ENCODE peak calls at places on chromosome 2, in eight cellular contexts. S is caudate nucleus; V is midbrain; Z is activated naive CD8-positive, alpha-beta T cell treated with anti-CD3 and anti-CD28 coated beads for 36 hours; L is kidney tubule cell; R is activated T-helper 1 cell treated with anti-CD3 and anti-CD28 coated beads, Interleukin-2, amount 50 U/mL, for 16 hours; F is fibroblast of lung; U is mammary epithelial cell. M is an unnamed sample.

GRCh38 chr2:45962522-45962921 is 311.0 kb downstream of the PRKCE start:
- DNase-seq in S (peak), V (peak), Z (no peak), L (peak), R (no peak), F (peak), U (no peak), M (no peak)

GRCh38 chr2:40488101-40488598 is 36.3 kb upstream of the SLC8A1 start:
- DNase-seq in S (no peak), V (no peak), Z (no peak), L (peak), R (no peak), F (peak), U (peak), M (no peak)

GRCh38 chr2:68569604-68570003 is 73.8 kb upstream of the PROKR1 start:
- DNase-seq in S (no peak), V (no peak), Z (no peak), L (peak), R (no peak), F (peak), U (peak), M (no peak)

GRCh38 chr2:135299656-135300244 is 231.3 kb downstream of the ZRANB3 start:
- DNase-seq in S (no peak), V (no peak), Z (no peak), L (peak), R (no peak), F (peak), U (peak), M (no peak)

GRCh38 chr2:79040967-79041582 is 15.6 kb downstream of the REG3G start:
- DNase-seq in S (peak), V (no peak), Z (no peak), L (peak), R (no peak), F (no peak), U (no peak), M (no peak)

GRCh38 chr2:237864030-237864931 is 4.9 kb downstream of the RAMP1 start:
- DNase-seq in S (peak), V (no peak), Z (no peak), L (peak), R (no peak), F (no peak), U (no peak), M (no peak)

GRCh38 chr2:95343429-95344207 is 46.5 kb downstream of the KCNIP3 start:
- DNase-seq in S (no peak), V (no peak), Z (no peak), L (peak), R (no peak), F (no peak), U (peak), M (no peak)

GRCh38 chr2:17719562-17720371 is 33.8 kb downstream of the SMC6 start:
- DNase-seq in S (no peak), V (peak), Z (no peak), L (peak), R (no peak), F (peak), U (peak), M (no peak)

GRCh38 chr2:158686166-158686792 is 108.8 kb upstream of the DAPL1 start:
- DNase-seq in S (peak), V (peak), Z (no peak), L (no peak), R (no peak), F (peak), U (no peak), M (no peak)

GRCh38 chr2:220365023-220365422 is 737.6 kb downstream of the SLC4A3 start:
- DNase-seq in S (no peak), V (no peak), Z (no peak), L (no peak), R (no peak), F (no peak), U (peak), M (no peak)

GRCh38 chr2:177282101-177282573 is 17.6 kb upstream of the NFE2L2 start:
- DNase-seq in S (peak), V (no peak), Z (no peak), L (peak), R (no peak), F (no peak), U (no peak), M (no peak)

GRCh38 chr2:159131882-159132281 is 154.6 kb downstream of the WDSUB1 start:
- DNase-seq in S (no peak), V (no peak), Z (no peak), L (peak), R (no peak), F (peak), U (peak), M (no peak)

GRCh38 chr2:210503622-210504300 is 27.2 kb upstream of the LANCL1 start:
- DNase-seq in S (peak), V (peak), Z (no peak), L (no peak), R (no peak), F (peak), U (no peak), M (no peak)

GRCh38 chr2:196404276-196404675 is 232.9 kb upstream of the STK17B start:
- DNase-seq in S (no peak), V (no peak), Z (no peak), L (no peak), R (no peak), F (no peak), U (no peak), M (no peak)

GRCh38 chr2:224039080-224039769 is at the start of gene SERPINE2:
- DNase-seq in S (peak), V (peak), Z (peak), L (peak), R (peak), F (peak), U (peak), M (peak)

GRCh38 chr2:174631009-174631981 is 33.7 kb upstream of the WIPF1 start:
- DNase-seq in S (no peak), V (no peak), Z (peak), L (peak), R (no peak), F (peak), U (no peak), M (no peak)

GRCh38 chr2:217672472-217672871 is 330.3 kb downstream of the TNS1 start:
- DNase-seq in S (no peak), V (no peak), Z (no peak), L (no peak), R (no peak), F (no peak), U (no peak), M (no peak)

GRCh38 chr2:144328933-144329332 is 191.0 kb downstream of the ZEB2 start:
- DNase-seq in S (no peak), V (no peak), Z (no peak), L (no peak), R (no peak), F (no peak), U (no peak), M (no peak)

GRCh38 chr2:10356459-10356851 is 53.8 kb downstream of the HPCAL1 start:
- DNase-seq in S (no peak), V (no peak), Z (no peak), L (peak), R (no peak), F (no peak), U (no peak), M (no peak)

GRCh38 chr2:88658890-88659881 is 31.9 kb upstream of the EIF2AK3 start:
- DNase-seq in S (no peak), V (no peak), Z (no peak), L (peak), R (no peak), F (peak), U (no peak), M (no peak)

GRCh38 chr2:112621792-112622527 is 23.8 kb upstream of the SLC20A1 start:
- DNase-seq in S (no peak), V (no peak), Z (no peak), L (no peak), R (no peak), F (peak), U (peak), M (no peak)

GRCh38 chr2:120720176-120720575 is 15.5 kb upstream of the GLI2 start:
- DNase-seq in S (no peak), V (no peak), Z (no peak), L (no peak), R (no peak), F (no peak), U (no peak), M (no peak)

GRCh38 chr2:23828256-23828980 is 98.5 kb downstream of the ATAD2B start:
- DNase-seq in S (no peak), V (no peak), Z (no peak), L (no peak), R (no peak), F (no peak), U (no peak), M (no peak)

GRCh38 chr2:64952113-64952895 is 36.9 kb upstream of the SLC1A4 start:
- DNase-seq in S (no peak), V (no peak), Z (no peak), L (no peak), R (no peak), F (no peak), U (no peak), M (no peak)

GRCh38 chr2:11356760-11357159 is 12.3 kb upstream of the ROCK2 start:
- DNase-seq in S (no peak), V (no peak), Z (no peak), L (no peak), R (no peak), F (no peak), U (no peak), M (no peak)

GRCh38 chr2:30147196-30147714 is 448 bp downstream of the YPEL5 start:
- DNase-seq in S (no peak), V (peak), Z (no peak), L (no peak), R (no peak), F (no peak), U (peak), M (no peak)

GRCh38 chr2:20630967-20631366 is 19.9 kb downstream of the HS1BP3 start:
- DNase-seq in S (no peak), V (no peak), Z (no peak), L (no peak), R (no peak), F (no peak), U (no peak), M (no peak)

GRCh38 chr2:164000171-164000570 is 264.4 kb upstream of the FIGN start:
- DNase-seq in S (no peak), V (no peak), Z (no peak), L (no peak), R (no peak), F (peak), U (no peak), M (no peak)

GRCh38 chr2:218438601-218439000 is 19.7 kb downstream of the VIL1 start:
- DNase-seq in S (no peak), V (no peak), Z (no peak), L (no peak), R (no peak), F (no peak), U (no peak), M (no peak)

GRCh38 chr2:37779611-37780010 is 108.2 kb upstream of the CDC42EP3 start:
- DNase-seq in S (no peak), V (no peak), Z (no peak), L (no peak), R (no peak), F (no peak), U (no peak), M (no peak)

GRCh38 chr2:26536371-26537068 is 58.6 kb upstream of the OTOF start:
- DNase-seq in S (no peak), V (no peak), Z (no peak), L (no peak), R (no peak), F (no peak), U (no peak), M (no peak)

GRCh38 chr2:120541553-120541932 is 194.1 kb upstream of the GLI2 start:
- DNase-seq in S (no peak), V (no peak), Z (no peak), L (no peak), R (no peak), F (no peak), U (no peak), M (no peak)

GRCh38 chr2:160816916-160817315 is 323.3 kb upstream of the RBMS1 start:
- DNase-seq in S (no peak), V (no peak), Z (no peak), L (no peak), R (no peak), F (peak), U (no peak), M (no peak)

GRCh38 chr2:122514451-122514996 is 759.1 kb downstream of the TSN start:
- DNase-seq in S (no peak), V (no peak), Z (no peak), L (peak), R (no peak), F (peak), U (no peak), M (no peak)

GRCh38 chr2:204984421-204984925 is 439.2 kb downstream of the PARD3B start:
- DNase-seq in S (no peak), V (no peak), Z (no peak), L (peak), R (no peak), F (no peak), U (no peak), M (no peak)

GRCh38 chr2:43405829-43406228 is 179.4 kb upstream of the ZFP36L2 start:
- DNase-seq in S (no peak), V (no peak), Z (no peak), L (no peak), R (no peak), F (peak), U (no peak), M (no peak)

GRCh38 chr2:86073225-86073624 is 32.5 kb downstream of the POLR1A start:
- DNase-seq in S (no peak), V (no peak), Z (no peak), L (no peak), R (no peak), F (no peak), U (no peak), M (no peak)

GRCh38 chr2:125471963-125472362 is 1184.0 kb upstream of the GYPC start:
- DNase-seq in S (peak), V (no peak), Z (no peak), L (peak), R (no peak), F (peak), U (no peak), M (no peak)

M was measured in activated CD8-positive, alpha-beta memory T cell treated with anti-CD3 and anti-CD28 coated beads for 1 hour.